ENCODE peak calls at places on chromosomes 11 and 22, in eight cellular contexts. H, I, A, Q, X, Z, J and G are unnamed samples.

GRCh38 chr22:36316419-36316818 is 63.5 kb downstream of the APOL1 start:
- DNase-seq in H (no peak), I (no peak), A (no peak), Q (no peak), X (no peak), Z (no peak), J (no peak), G (no peak)

GRCh38 chr11:22430286-22430685 is 92.1 kb downstream of the SLC17A6 start:
- DNase-seq in H (no peak), I (no peak), A (no peak), Q (no peak), X (no peak), Z (no peak), J (no peak), G (no peak)

GRCh38 chr11:121965330-121965729 is 150.7 kb downstream of the BLID start:
- DNase-seq in H (no peak), I (no peak), A (no peak), Q (peak), X (no peak), Z (peak), J (no peak), G (no peak)

GRCh38 chr22:46239261-46240048 is 10.6 kb downstream of the CDPF1 start:
- DNase-seq in H (no peak), I (no peak), A (no peak), Q (no peak), X (no peak), Z (no peak), J (no peak), G (no peak)

GRCh38 chr22:47195676-47196492 is 433.4 kb downstream of the TBC1D22A start:
- DNase-seq in H (no peak), I (no peak), A (peak), Q (peak), X (peak), Z (no peak), J (no peak), G (no peak)

GRCh38 chr11:61332266-61332822 is 561 bp downstream of the DDB1 start:
- DNase-seq in H (no peak), I (no peak), A (no peak), Q (no peak), X (no peak), Z (peak), J (peak), G (no peak)

GRCh38 chr11:19013181-19013857 is 47.2 kb downstream of the MRGPRX2 start:
- DNase-seq in H (no peak), I (peak), A (no peak), Q (no peak), X (no peak), Z (no peak), J (no peak), G (no peak)

GRCh38 chr11:118703563-118704106 is 24.2 kb upstream of the TREH start:
- DNase-seq in H (no peak), I (no peak), A (peak), Q (no peak), X (no peak), Z (no peak), J (no peak), G (no peak)

GRCh38 chr11:12274056-12274455 is 103.3 kb upstream of the PARVA start:
- DNase-seq in H (no peak), I (no peak), A (peak), Q (no peak), X (no peak), Z (no peak), J (no peak), G (no peak)

GRCh38 chr11:2140411-2141400 is 1.5 kb upstream of the IGF2 start:
- DNase-seq in H (no peak), I (no peak), A (no peak), Q (peak), X (no peak), Z (no peak), J (no peak), G (no peak)

GRCh38 chr22:37566329-37566837 is 6.1 kb downstream of the CDC42EP1 start:
- DNase-seq in H (peak), I (no peak), A (no peak), Q (peak), X (peak), Z (no peak), J (no peak), G (no peak)

GRCh38 chr22:19812910-19813309 is 41.8 kb downstream of the GNB1L start:
- DNase-seq in H (no peak), I (no peak), A (no peak), Q (no peak), X (no peak), Z (no peak), J (no peak), G (no peak)

GRCh38 chr11:31810779-31811647 is at the start of gene PAX6:
- DNase-seq in H (peak), I (peak), A (no peak), Q (peak), X (no peak), Z (peak), J (peak), G (no peak)

GRCh38 chr11:46183819-46184218 is 62.6 kb upstream of the PHF21A start:
- DNase-seq in H (no peak), I (no peak), A (no peak), Q (no peak), X (no peak), Z (peak), J (no peak), G (no peak)

GRCh38 chr11:58912124-58912523 is 27.2 kb upstream of the GLYATL1 start:
- DNase-seq in H (no peak), I (no peak), A (no peak), Q (no peak), X (no peak), Z (peak), J (no peak), G (no peak)

GRCh38 chr11:78201096-78201495 is 12.4 kb downstream of the USP35 start:
- DNase-seq in H (no peak), I (no peak), A (no peak), Q (no peak), X (no peak), Z (no peak), J (no peak), G (no peak)

GRCh38 chr11:43427971-43428370 is 69.3 kb downstream of the TTC17 start:
- DNase-seq in H (no peak), I (no peak), A (no peak), Q (no peak), X (no peak), Z (no peak), J (no peak), G (no peak)

GRCh38 chr22:43376765-43377485 is 33.8 kb upstream of the SCUBE1 start:
- DNase-seq in H (peak), I (no peak), A (no peak), Q (no peak), X (no peak), Z (no peak), J (no peak), G (no peak)

GRCh38 chr22:36036167-36036624 is 7.6 kb upstream of the RBFOX2 start:
- DNase-seq in H (no peak), I (no peak), A (no peak), Q (no peak), X (no peak), Z (no peak), J (no peak), G (no peak)

GRCh38 chr22:46150615-46151423 is 493 bp downstream of the PPARA start:
- DNase-seq in H (peak), I (peak), A (peak), Q (peak), X (peak), Z (no peak), J (peak), G (peak)

GRCh38 chr11:77103319-77103718 is 679 bp downstream of the OMP start:
- DNase-seq in H (no peak), I (no peak), A (no peak), Q (no peak), X (no peak), Z (no peak), J (no peak), G (no peak)

GRCh38 chr11:38160433-38160832 is 1562.4 kb upstream of the RAG2 start:
- DNase-seq in H (no peak), I (no peak), A (no peak), Q (no peak), X (no peak), Z (no peak), J (no peak), G (no peak)

GRCh38 chr11:111833524-111833923 is 37.9 kb downstream of the ALG9 start:
- DNase-seq in H (no peak), I (no peak), A (peak), Q (no peak), X (no peak), Z (peak), J (no peak), G (no peak)

GRCh38 chr11:71342951-71343827 is 90.8 kb upstream of the SHANK2 start:
- DNase-seq in H (no peak), I (peak), A (peak), Q (peak), X (peak), Z (peak), J (peak), G (no peak)
- TF ChIP-seq CTCF in H (no peak), I (peak), A (peak), Q (no peak), X (peak), Z (peak), J (peak), G (peak)

DNA sequence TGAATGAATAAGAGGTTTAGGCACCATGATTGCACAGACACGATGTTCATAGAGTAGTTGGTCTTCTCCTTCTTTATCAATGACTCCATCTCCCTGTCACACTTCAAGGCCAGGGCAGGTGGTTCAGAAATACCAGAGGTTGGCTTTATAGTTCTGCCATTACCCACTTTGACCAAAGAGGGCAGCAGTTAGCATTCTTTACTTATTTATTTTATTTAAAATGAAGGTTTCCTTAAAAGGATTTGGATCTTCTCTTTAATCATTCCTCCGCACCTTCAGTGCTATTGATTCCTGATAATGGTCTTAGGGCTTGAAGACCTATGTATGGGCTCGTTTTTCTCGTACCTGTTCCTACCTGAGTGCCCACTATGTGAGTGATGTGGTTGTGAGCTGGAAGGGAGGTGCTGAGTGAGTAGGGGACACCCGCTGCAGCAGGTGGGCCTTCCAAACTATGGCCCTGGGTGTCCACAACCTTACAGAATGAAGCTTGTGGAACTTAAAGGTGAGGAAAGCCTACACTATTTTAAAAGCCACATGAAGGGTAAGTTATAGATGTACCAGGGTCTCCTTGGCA is 34.9 kb downstream of the TIMP3 start:
- DNase-seq in H (no peak), I (no peak), A (no peak), Q (no peak), X (no peak), Z (peak), J (no peak), G (no peak)
- TF ChIP-seq CTCF in H (peak), I (peak), A (peak), Q (peak), X (peak), Z (peak), J (peak), G (peak)

DNA sequence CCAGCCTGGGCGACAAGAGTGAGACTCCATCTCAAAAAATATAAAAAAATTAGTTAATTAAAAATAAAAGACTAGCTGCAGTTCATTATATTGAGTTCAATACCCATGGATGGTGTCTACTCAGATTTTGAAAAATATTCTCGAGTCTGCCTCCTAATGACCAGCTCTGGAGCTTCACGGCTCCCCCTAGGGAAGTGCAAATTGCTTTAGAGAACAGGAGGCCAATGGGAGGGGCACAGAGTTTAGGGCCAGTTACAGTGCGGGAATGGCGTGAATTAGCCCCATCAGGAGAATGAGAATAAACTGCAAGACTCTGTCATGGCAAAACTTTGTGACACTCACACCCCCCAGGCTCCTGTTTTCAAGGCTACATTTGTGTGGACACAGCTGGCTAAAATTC is 4.6 kb downstream of the FGF4 start:
- DNase-seq in H (no peak), I (no peak), A (no peak), Q (no peak), X (no peak), Z (no peak), J (no peak), G (no peak)
- TF ChIP-seq CTCF in H (no peak), I (no peak), A (no peak), Q (no peak), X (no peak), Z (no peak), J (no peak), G (peak)

DNA sequence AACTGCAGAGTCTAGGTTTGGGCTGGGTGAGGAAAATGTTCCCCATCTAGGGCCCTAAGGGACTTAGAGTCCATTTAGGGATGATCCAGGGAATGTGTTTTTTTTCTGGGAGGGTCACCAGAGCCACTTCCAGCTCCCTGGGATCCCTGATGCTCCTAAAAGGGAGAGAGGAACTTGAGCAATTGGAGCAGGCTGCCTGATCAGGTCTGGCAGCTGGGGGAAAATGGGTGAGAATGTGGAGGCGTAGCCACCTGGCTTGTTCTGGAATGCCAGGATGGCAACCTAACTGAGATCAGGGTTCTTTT is 1.2 kb downstream of the PGAP2 start:
- DNase-seq in H (no peak), I (no peak), A (no peak), Q (no peak), X (no peak), Z (no peak), J (no peak), G (no peak)
- TF ChIP-seq CTCF in H (no peak), I (no peak), A (no peak), Q (no peak), X (no peak), Z (no peak), J (no peak), G (no peak)